ENCODE peak calls at places on chromosomes 7 and 10, in nine cellular contexts. One of them, this sample, is unnamed. For H3K9me3, the result is how much of the 10 kb centered on the place peaks cover.

GRCh38 chr10:78231327-78231726 is 197.7 kb downstream of the RPS24 start:
- DNase-seq in aorta: no peak
- DNase-seq in CD8-positive, alpha-beta T cell: no peak
- DNase-seq in thoracic aorta: no peak
- DNase-seq in iPS DF 6.9: no peak
- DNase-seq in lower lobe of right lung: no peak
- DNase-seq in uterus: no peak
- DNase-seq in fibroblast of lung: no peak
- DNase-seq in sigmoid colon: no peak
- DNase-seq in this sample: no peak

GRCh38 chr10:95788830-95789229 is 32.9 kb downstream of the ENTPD1 start:
- DNase-seq in aorta: no peak
- DNase-seq in CD8-positive, alpha-beta T cell: no peak
- DNase-seq in thoracic aorta: no peak
- DNase-seq in iPS DF 6.9: no peak
- DNase-seq in lower lobe of right lung: no peak
- DNase-seq in uterus: no peak
- DNase-seq in fibroblast of lung: peak
- DNase-seq in sigmoid colon: no peak
- DNase-seq in this sample: no peak

GRCh38 chr10:132714096-132714721 is 71.7 kb downstream of the NKX6-2 start:
- DNase-seq in aorta: peak
- DNase-seq in CD8-positive, alpha-beta T cell: no peak
- DNase-seq in thoracic aorta: no peak
- DNase-seq in iPS DF 6.9: no peak
- DNase-seq in lower lobe of right lung: peak
- DNase-seq in uterus: no peak
- DNase-seq in fibroblast of lung: no peak
- DNase-seq in sigmoid colon: peak
- DNase-seq in this sample: no peak

GRCh38 chr7:75536940-75537538 is 44.9 kb downstream of the SPDYE5 start:
- DNase-seq in aorta: peak
- DNase-seq in CD8-positive, alpha-beta T cell: no peak
- DNase-seq in thoracic aorta: no peak
- DNase-seq in iPS DF 6.9: no peak
- DNase-seq in lower lobe of right lung: no peak
- DNase-seq in uterus: no peak
- DNase-seq in fibroblast of lung: no peak
- DNase-seq in sigmoid colon: peak
- DNase-seq in this sample: no peak

GRCh38 chr10:93915603-93916002 is 21.8 kb downstream of the SLC35G1 start:
- DNase-seq in aorta: no peak
- DNase-seq in CD8-positive, alpha-beta T cell: no peak
- DNase-seq in thoracic aorta: no peak
- DNase-seq in iPS DF 6.9: no peak
- DNase-seq in lower lobe of right lung: no peak
- DNase-seq in uterus: no peak
- DNase-seq in fibroblast of lung: no peak
- DNase-seq in sigmoid colon: no peak
- DNase-seq in this sample: no peak

GRCh38 chr7:151086802-151087246 is 549 bp downstream of the AGAP3 start:
- DNase-seq in aorta: no peak
- DNase-seq in CD8-positive, alpha-beta T cell: no peak
- DNase-seq in thoracic aorta: no peak
- DNase-seq in iPS DF 6.9: no peak
- DNase-seq in lower lobe of right lung: no peak
- DNase-seq in uterus: no peak
- DNase-seq in fibroblast of lung: peak
- DNase-seq in sigmoid colon: no peak
- DNase-seq in this sample: no peak

GRCh38 chr7:32658034-32658944 is 163.0 kb downstream of the AVL9 start:
- DNase-seq in aorta: no peak
- DNase-seq in CD8-positive, alpha-beta T cell: no peak
- DNase-seq in thoracic aorta: no peak
- DNase-seq in iPS DF 6.9: no peak
- DNase-seq in lower lobe of right lung: no peak
- DNase-seq in uterus: no peak
- DNase-seq in fibroblast of lung: no peak
- DNase-seq in sigmoid colon: no peak
- DNase-seq in this sample: peak

GRCh38 chr10:91551856-91552255 is 81.0 kb downstream of the PPP1R3C start:
- DNase-seq in aorta: no peak
- DNase-seq in CD8-positive, alpha-beta T cell: no peak
- DNase-seq in thoracic aorta: no peak
- DNase-seq in iPS DF 6.9: peak
- DNase-seq in lower lobe of right lung: no peak
- DNase-seq in uterus: peak
- DNase-seq in fibroblast of lung: peak
- DNase-seq in sigmoid colon: no peak
- DNase-seq in this sample: peak

GRCh38 chr7:131540491-131541162 is 15.8 kb downstream of the PODXL start:
- DNase-seq in aorta: peak
- DNase-seq in CD8-positive, alpha-beta T cell: no peak
- DNase-seq in thoracic aorta: no peak
- DNase-seq in iPS DF 6.9: no peak
- DNase-seq in lower lobe of right lung: no peak
- DNase-seq in uterus: peak
- DNase-seq in fibroblast of lung: no peak
- DNase-seq in sigmoid colon: peak
- DNase-seq in this sample: no peak

GRCh38 chr10:120508393-120508792 is 51.4 kb downstream of the PLPP4 start:
- DNase-seq in aorta: no peak
- DNase-seq in CD8-positive, alpha-beta T cell: no peak
- DNase-seq in thoracic aorta: no peak
- DNase-seq in iPS DF 6.9: no peak
- DNase-seq in lower lobe of right lung: no peak
- DNase-seq in uterus: no peak
- DNase-seq in fibroblast of lung: no peak
- DNase-seq in sigmoid colon: no peak
- DNase-seq in this sample: peak

GRCh38 chr10:102241037-102241443 is 272 bp downstream of the PITX3 start:
- DNase-seq in aorta: no peak
- DNase-seq in CD8-positive, alpha-beta T cell: no peak
- DNase-seq in thoracic aorta: no peak
- DNase-seq in iPS DF 6.9: no peak
- DNase-seq in lower lobe of right lung: no peak
- DNase-seq in uterus: no peak
- DNase-seq in fibroblast of lung: no peak
- DNase-seq in sigmoid colon: peak
- DNase-seq in this sample: no peak

GRCh38 chr7:63039882-63040281 is 958.8 kb upstream of the ZNF722 start:
- DNase-seq in aorta: no peak
- DNase-seq in CD8-positive, alpha-beta T cell: peak
- DNase-seq in thoracic aorta: no peak
- DNase-seq in iPS DF 6.9: no peak
- DNase-seq in lower lobe of right lung: no peak
- DNase-seq in uterus: no peak
- DNase-seq in fibroblast of lung: no peak
- DNase-seq in sigmoid colon: no peak
- DNase-seq in this sample: no peak

GRCh38 chr7:63041786-63042185 is 956.9 kb upstream of the ZNF722 start:
- DNase-seq in aorta: no peak
- DNase-seq in CD8-positive, alpha-beta T cell: no peak
- DNase-seq in thoracic aorta: no peak
- DNase-seq in iPS DF 6.9: no peak
- DNase-seq in lower lobe of right lung: no peak
- DNase-seq in uterus: no peak
- DNase-seq in fibroblast of lung: no peak
- DNase-seq in sigmoid colon: no peak
- DNase-seq in this sample: no peak

GRCh38 chr7:63040336-63040735 is 958.3 kb upstream of the ZNF722 start:
- DNase-seq in aorta: no peak
- DNase-seq in CD8-positive, alpha-beta T cell: peak
- DNase-seq in thoracic aorta: no peak
- DNase-seq in iPS DF 6.9: no peak
- DNase-seq in lower lobe of right lung: no peak
- DNase-seq in uterus: no peak
- DNase-seq in fibroblast of lung: no peak
- DNase-seq in sigmoid colon: no peak
- DNase-seq in this sample: no peak

GRCh38 chr7:63042730-63043511 is 955.7 kb upstream of the ZNF722 start:
- DNase-seq in aorta: no peak
- DNase-seq in CD8-positive, alpha-beta T cell: peak
- DNase-seq in thoracic aorta: no peak
- DNase-seq in iPS DF 6.9: no peak
- DNase-seq in lower lobe of right lung: no peak
- DNase-seq in uterus: no peak
- DNase-seq in fibroblast of lung: no peak
- DNase-seq in sigmoid colon: no peak
- DNase-seq in this sample: no peak

GRCh38 chr7:63040966-63041610 is 957.6 kb upstream of the ZNF722 start:
- DNase-seq in aorta: no peak
- DNase-seq in CD8-positive, alpha-beta T cell: peak
- DNase-seq in thoracic aorta: no peak
- DNase-seq in iPS DF 6.9: no peak
- DNase-seq in lower lobe of right lung: no peak
- DNase-seq in uterus: no peak
- DNase-seq in fibroblast of lung: no peak
- DNase-seq in sigmoid colon: no peak
- DNase-seq in this sample: no peak
- H3K9me3 ChIP-seq in aorta: under half
- H3K9me3 ChIP-seq in CD8-positive, alpha-beta T cell: under half
- H3K9me3 ChIP-seq in thoracic aorta: under half
- H3K9me3 ChIP-seq in iPS DF 6.9: under half
- H3K9me3 ChIP-seq in lower lobe of right lung: under half
- H3K9me3 ChIP-seq in uterus: under half
- H3K9me3 ChIP-seq in fibroblast of lung: under half
- H3K9me3 ChIP-seq in sigmoid colon: under half
- H3K9me3 ChIP-seq in this sample: under half

GRCh38 chr10:35442592-35442991 is 106.3 kb downstream of the CCNY start:
- DNase-seq in aorta: no peak
- DNase-seq in CD8-positive, alpha-beta T cell: no peak
- DNase-seq in thoracic aorta: no peak
- DNase-seq in iPS DF 6.9: no peak
- DNase-seq in lower lobe of right lung: no peak
- DNase-seq in uterus: no peak
- DNase-seq in fibroblast of lung: no peak
- DNase-seq in sigmoid colon: no peak
- DNase-seq in this sample: no peak
- H3K9me3 ChIP-seq in aorta: under half
- H3K9me3 ChIP-seq in CD8-positive, alpha-beta T cell: under half
- H3K9me3 ChIP-seq in thoracic aorta: under half
- H3K9me3 ChIP-seq in iPS DF 6.9: under half
- H3K9me3 ChIP-seq in lower lobe of right lung: under half
- H3K9me3 ChIP-seq in uterus: under half
- H3K9me3 ChIP-seq in fibroblast of lung: under half
- H3K9me3 ChIP-seq in sigmoid colon: under half
- H3K9me3 ChIP-seq in this sample: under half

GRCh38 chr7:43669286-43670081 is 59.8 kb downstream of the COA1 start:
- DNase-seq in aorta: no peak
- DNase-seq in CD8-positive, alpha-beta T cell: peak
- DNase-seq in thoracic aorta: no peak
- DNase-seq in iPS DF 6.9: peak
- DNase-seq in lower lobe of right lung: no peak
- DNase-seq in uterus: no peak
- DNase-seq in fibroblast of lung: no peak
- DNase-seq in sigmoid colon: no peak
- DNase-seq in this sample: no peak

GRCh38 chr7:43664681-43665080 is 64.6 kb downstream of the COA1 start:
- DNase-seq in aorta: no peak
- DNase-seq in CD8-positive, alpha-beta T cell: no peak
- DNase-seq in thoracic aorta: no peak
- DNase-seq in iPS DF 6.9: no peak
- DNase-seq in lower lobe of right lung: no peak
- DNase-seq in uterus: no peak
- DNase-seq in fibroblast of lung: no peak
- DNase-seq in sigmoid colon: no peak
- DNase-seq in this sample: no peak

GRCh38 chr7:43671520-43671919 is 57.8 kb downstream of the COA1 start:
- DNase-seq in aorta: no peak
- DNase-seq in CD8-positive, alpha-beta T cell: no peak
- DNase-seq in thoracic aorta: no peak
- DNase-seq in iPS DF 6.9: no peak
- DNase-seq in lower lobe of right lung: no peak
- DNase-seq in uterus: no peak
- DNase-seq in fibroblast of lung: peak
- DNase-seq in sigmoid colon: no peak
- DNase-seq in this sample: no peak

GRCh38 chr7:43666938-43667337 is 62.4 kb downstream of the COA1 start:
- DNase-seq in aorta: no peak
- DNase-seq in CD8-positive, alpha-beta T cell: no peak
- DNase-seq in thoracic aorta: no peak
- DNase-seq in iPS DF 6.9: no peak
- DNase-seq in lower lobe of right lung: no peak
- DNase-seq in uterus: no peak
- DNase-seq in fibroblast of lung: peak
- DNase-seq in sigmoid colon: no peak
- DNase-seq in this sample: no peak

GRCh38 chr7:43668035-43668434 is 61.3 kb downstream of the COA1 start:
- DNase-seq in aorta: no peak
- DNase-seq in CD8-positive, alpha-beta T cell: no peak
- DNase-seq in thoracic aorta: no peak
- DNase-seq in iPS DF 6.9: no peak
- DNase-seq in lower lobe of right lung: no peak
- DNase-seq in uterus: no peak
- DNase-seq in fibroblast of lung: no peak
- DNase-seq in sigmoid colon: no peak
- DNase-seq in this sample: no peak
- H3K9me3 ChIP-seq in aorta: under half
- H3K9me3 ChIP-seq in CD8-positive, alpha-beta T cell: under half
- H3K9me3 ChIP-seq in thoracic aorta: under half
- H3K9me3 ChIP-seq in iPS DF 6.9: under half
- H3K9me3 ChIP-seq in lower lobe of right lung: under half
- H3K9me3 ChIP-seq in uterus: under half
- H3K9me3 ChIP-seq in fibroblast of lung: under half
- H3K9me3 ChIP-seq in sigmoid colon: under half
- H3K9me3 ChIP-seq in this sample: under half

GRCh38 chr10:1671366-1672000 is 65.8 kb downstream of the ADARB2 start:
- DNase-seq in aorta: no peak
- DNase-seq in CD8-positive, alpha-beta T cell: no peak
- DNase-seq in thoracic aorta: no peak
- DNase-seq in iPS DF 6.9: no peak
- DNase-seq in lower lobe of right lung: no peak
- DNase-seq in uterus: no peak
- DNase-seq in fibroblast of lung: no peak
- DNase-seq in sigmoid colon: no peak
- DNase-seq in this sample: no peak

GRCh38 chr10:1672001-1672781 is 65.1 kb downstream of the ADARB2 start:
- DNase-seq in aorta: no peak
- DNase-seq in CD8-positive, alpha-beta T cell: no peak
- DNase-seq in thoracic aorta: no peak
- DNase-seq in iPS DF 6.9: no peak
- DNase-seq in lower lobe of right lung: no peak
- DNase-seq in uterus: no peak
- DNase-seq in fibroblast of lung: no peak
- DNase-seq in sigmoid colon: no peak
- DNase-seq in this sample: no peak

GRCh38 chr10:1673568-1674345 is 63.6 kb downstream of the ADARB2 start:
- DNase-seq in aorta: no peak
- DNase-seq in CD8-positive, alpha-beta T cell: no peak
- DNase-seq in thoracic aorta: no peak
- DNase-seq in iPS DF 6.9: no peak
- DNase-seq in lower lobe of right lung: no peak
- DNase-seq in uterus: no peak
- DNase-seq in fibroblast of lung: no peak
- DNase-seq in sigmoid colon: no peak
- DNase-seq in this sample: no peak

GRCh38 chr10:1677307-1677939 is 59.9 kb downstream of the ADARB2 start:
- DNase-seq in aorta: no peak
- DNase-seq in CD8-positive, alpha-beta T cell: no peak
- DNase-seq in thoracic aorta: no peak
- DNase-seq in iPS DF 6.9: no peak
- DNase-seq in lower lobe of right lung: no peak
- DNase-seq in uterus: no peak
- DNase-seq in fibroblast of lung: no peak
- DNase-seq in sigmoid colon: no peak
- DNase-seq in this sample: no peak

GRCh38 chr10:1674501-1674900 is 62.8 kb downstream of the ADARB2 start:
- DNase-seq in aorta: no peak
- DNase-seq in CD8-positive, alpha-beta T cell: no peak
- DNase-seq in thoracic aorta: no peak
- DNase-seq in iPS DF 6.9: no peak
- DNase-seq in lower lobe of right lung: no peak
- DNase-seq in uterus: no peak
- DNase-seq in fibroblast of lung: no peak
- DNase-seq in sigmoid colon: no peak
- DNase-seq in this sample: no peak
- H3K9me3 ChIP-seq in aorta: under half
- H3K9me3 ChIP-seq in CD8-positive, alpha-beta T cell: under half
- H3K9me3 ChIP-seq in thoracic aorta: under half
- H3K9me3 ChIP-seq in iPS DF 6.9: under half
- H3K9me3 ChIP-seq in lower lobe of right lung: under half
- H3K9me3 ChIP-seq in uterus: under half
- H3K9me3 ChIP-seq in fibroblast of lung: under half
- H3K9me3 ChIP-seq in sigmoid colon: under half
- H3K9me3 ChIP-seq in this sample: under half